ENCODE peak calls at places on chromosome 16, in seven cellular contexts. B, U, H, Y, C, P and V are unnamed samples.

GRCh38 chr16:27318399-27319256 is 4.9 kb downstream of the IL4R start:
- DNase-seq in U (no peak), Y (no peak), H (no peak), C (peak), P (no peak), B (peak), V (peak)

GRCh38 chr16:49458656-49459445 is 85.2 kb downstream of the C16orf78 start:
- DNase-seq in P (no peak), Y (no peak), C (peak), B (no peak), H (no peak), U (peak), V (no peak)

GRCh38 chr16:82782715-82783251 is 156.0 kb downstream of the CDH13 start:
- DNase-seq in C (peak), H (no peak), B (no peak), P (peak), U (no peak), Y (no peak), V (peak)

GRCh38 chr16:57618306-57619132 is 9.9 kb upstream of the ADGRG1 start:
- DNase-seq in C (peak), P (peak), Y (no peak), H (no peak), B (peak), U (peak), V (no peak)

GRCh38 chr16:52436646-52437645 is 110.0 kb downstream of the TOX3 start:
- DNase-seq in B (no peak), Y (no peak), U (no peak), P (no peak), C (no peak), H (no peak), V (no peak)

GRCh38 chr16:11857161-11857560 is 5.8 kb upstream of the RSL1D1 start:
- DNase-seq in B (peak), C (no peak), P (no peak), Y (no peak), U (no peak), H (no peak), V (no peak)

GRCh38 chr16:10885246-10885645 is 8.2 kb downstream of the CIITA start:
- DNase-seq in U (no peak), P (no peak), Y (no peak), H (no peak), B (no peak), C (peak), V (no peak)

GRCh38 chr16:89945654-89946053 is 2.9 kb upstream of the DEF8 start:
- DNase-seq in P (no peak), U (no peak), B (no peak), Y (no peak), H (no peak), C (no peak), V (no peak)

GRCh38 chr16:87404764-87405625 is 12.9 kb downstream of the MAP1LC3B start:
- DNase-seq in H (no peak), B (no peak), C (no peak), U (no peak), Y (no peak), P (no peak), V (no peak)

GRCh38 chr16:81155769-81156168 is 59.6 kb upstream of the GCSH start:
- DNase-seq in H (no peak), U (no peak), Y (no peak), C (no peak), B (no peak), P (no peak), V (no peak)

GRCh38 chr16:89859809-89860075 is 13.7 kb upstream of the TCF25 start:
- DNase-seq in U (no peak), P (no peak), B (no peak), Y (no peak), H (no peak), C (no peak), V (no peak)

GRCh38 chr16:2467301-2468141 is 3.6 kb upstream of the NTN3 start:
- DNase-seq in P (peak), Y (peak), U (peak), H (no peak), B (peak), C (peak), V (peak)
- TF ChIP-seq POLR2A in P (peak), Y (peak), U (no peak), H (no peak), B (no peak), C (no peak), V (no peak)

DNA sequence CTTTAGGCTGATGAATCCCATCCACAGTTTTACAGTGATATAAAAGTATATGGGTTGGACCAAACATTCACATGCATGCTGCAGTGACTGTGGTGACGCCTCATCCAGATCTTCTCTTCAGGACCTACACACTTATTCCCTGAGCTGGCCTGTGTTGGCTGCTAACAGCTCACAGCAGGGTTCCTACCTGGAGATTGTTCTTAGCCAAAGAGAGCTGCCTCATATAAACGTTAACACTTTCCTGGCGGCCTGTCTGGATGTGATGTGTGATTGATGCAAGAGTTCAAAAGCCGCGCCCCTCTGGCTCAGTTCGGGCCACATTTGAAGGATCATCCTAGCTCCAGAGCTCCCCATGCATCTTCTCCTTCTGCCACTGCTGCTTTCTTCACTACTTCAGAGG is 93.0 kb upstream of the NETO2 start:
- DNase-seq in Y (no peak), U (no peak), P (no peak), H (no peak), B (no peak), C (no peak), V (no peak)
- H3K27ac ChIP-seq in Y (no peak), U (no peak), P (no peak), H (no peak), B (no peak), C (no peak), V (no peak)

GRCh38 chr16:2152695-2153506 is 2.7 kb upstream of the TRAF7 start:
- DNase-seq in B (no peak), U (peak), P (peak), C (peak), H (no peak), Y (no peak), V (peak)

GRCh38 chr16:2150418-2151187 is 2.2 kb downstream of the RAB26 start:
- DNase-seq in U (peak), P (peak), C (no peak), B (peak), Y (peak), H (no peak), V (peak)

GRCh38 chr16:2149630-2150417 is 1.4 kb downstream of the RAB26 start:
- DNase-seq in H (no peak), B (no peak), C (no peak), U (no peak), Y (peak), P (peak), V (no peak)

GRCh38 chr16:2148714-2149629 is 547 bp downstream of the RAB26 start:
- DNase-seq in H (no peak), Y (peak), P (peak), C (no peak), B (no peak), U (peak), V (no peak)

GRCh38 chr16:2151188-2152091 is 3.0 kb downstream of the RAB26 start:
- DNase-seq in U (no peak), P (peak), B (no peak), C (no peak), Y (no peak), H (no peak), V (no peak)
- TF ChIP-seq POLR2A in U (no peak), P (no peak), B (no peak), C (no peak), Y (peak), H (no peak), V (no peak)

GRCh38 chr16:14510939-14511797 is 118.9 kb downstream of the PARN start:
- DNase-seq in U (no peak), P (no peak), Y (no peak), H (no peak), B (peak), C (no peak), V (no peak)

GRCh38 chr16:14510581-14510938 is 119.5 kb downstream of the PARN start:
- DNase-seq in C (no peak), B (no peak), Y (no peak), U (no peak), H (no peak), P (no peak), V (no peak)

GRCh38 chr16:14509055-14509454 is 121.0 kb downstream of the PARN start:
- DNase-seq in B (peak), C (no peak), H (no peak), P (no peak), Y (peak), U (no peak), V (no peak)

GRCh38 chr16:14511798-14512131 is 118.3 kb downstream of the PARN start:
- DNase-seq in H (no peak), P (no peak), C (no peak), B (peak), Y (no peak), U (no peak), V (no peak)

DNA sequence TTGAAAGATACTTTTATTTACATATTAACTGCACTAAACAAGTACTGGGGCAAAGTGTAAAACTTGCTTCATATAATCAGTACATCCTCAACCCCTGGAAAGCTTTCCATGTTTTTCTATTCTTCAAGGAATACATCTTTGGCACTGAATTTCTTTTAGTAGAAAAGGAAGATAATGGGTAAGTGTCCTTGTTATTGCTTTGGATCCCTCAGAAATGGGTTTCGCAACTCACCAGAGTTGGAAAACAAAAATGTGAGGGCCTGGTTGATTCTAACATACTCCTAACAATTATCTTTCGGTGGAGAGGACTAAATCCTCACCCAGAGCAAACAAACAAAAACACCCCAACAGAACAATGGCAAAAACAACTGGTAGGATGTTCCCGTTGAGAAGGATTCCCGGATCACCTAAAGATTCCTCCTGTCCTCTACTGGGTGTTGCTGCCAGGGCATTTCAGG is 120.4 kb downstream of the PARN start:
- DNase-seq in C (no peak), P (no peak), U (no peak), B (no peak), Y (no peak), H (no peak), V (no peak)
- H3K27ac ChIP-seq in C (no peak), P (no peak), U (no peak), B (no peak), Y (peak), H (no peak), V (no peak)